ENCODE peak calls at places on chromosomes 2 and 18, in four cellular contexts. Q is IMR-90, W is upper lobe of right lung, K is HepG2. J is an unnamed sample. For H3K9me3, the result is how much of the 10 kb centered on the place peaks cover.

GRCh38 chr2:238914648-238915015 is 66.7 kb downstream of the TWIST2 start:
- ATAC-seq in Q (peak), K (no peak), W (no peak), J (no peak)

GRCh38 chr2:191213333-191213732 is 31.9 kb upstream of the MYO1B start:
- ATAC-seq in W (no peak), K (no peak), Q (no peak), J (no peak)

GRCh38 chr18:23570912-23571504 is 15.3 kb downstream of the NPC1 start:
- ATAC-seq in W (peak), K (no peak), Q (no peak), J (no peak)

GRCh38 chr2:176085861-176086771 is 2.4 kb upstream of the EVX2 start:
- ATAC-seq in Q (peak), K (peak), W (no peak), J (no peak)

GRCh38 chr2:240368746-240369724 is 66.4 kb upstream of the GPC1 start:
- ATAC-seq in K (peak), W (peak), Q (no peak), J (no peak)

GRCh38 chr2:230751062-230751461 is 38.4 kb downstream of the CAB39 start:
- ATAC-seq in K (no peak), Q (peak), W (no peak), J (no peak)

GRCh38 chr2:143830476-143830875 is 689.4 kb downstream of the ZEB2 start:
- ATAC-seq in Q (no peak), W (no peak), K (no peak), J (no peak)

GRCh38 chr2:62423235-62423634 is 82.8 kb downstream of the TMEM17 start:
- ATAC-seq in W (peak), K (peak), Q (no peak), J (no peak)

GRCh38 chr2:69535739-69536374 is 98.6 kb upstream of the NFU1 start:
- ATAC-seq in K (no peak), W (peak), Q (no peak), J (no peak)

GRCh38 chr2:237932731-237933131 is 34.1 kb upstream of the UBE2F start:
- ATAC-seq in Q (peak), K (no peak), W (no peak), J (peak)

GRCh38 chr2:226742346-226742745 is 57.3 kb downstream of the IRS1 start:
- ATAC-seq in K (no peak), W (peak), Q (no peak), J (peak)

GRCh38 chr2:73532381-73532780 is 109.8 kb downstream of the NAT8 start:
- ATAC-seq in Q (no peak), W (no peak), K (no peak), J (no peak)

GRCh38 chr2:73528688-73529087 is 113.5 kb downstream of the NAT8 start:
- ATAC-seq in Q (no peak), K (no peak), W (no peak), J (no peak)
- H3K9me3 ChIP-seq in Q (under half), K (under half), W (under half), J (under half)

DNA sequence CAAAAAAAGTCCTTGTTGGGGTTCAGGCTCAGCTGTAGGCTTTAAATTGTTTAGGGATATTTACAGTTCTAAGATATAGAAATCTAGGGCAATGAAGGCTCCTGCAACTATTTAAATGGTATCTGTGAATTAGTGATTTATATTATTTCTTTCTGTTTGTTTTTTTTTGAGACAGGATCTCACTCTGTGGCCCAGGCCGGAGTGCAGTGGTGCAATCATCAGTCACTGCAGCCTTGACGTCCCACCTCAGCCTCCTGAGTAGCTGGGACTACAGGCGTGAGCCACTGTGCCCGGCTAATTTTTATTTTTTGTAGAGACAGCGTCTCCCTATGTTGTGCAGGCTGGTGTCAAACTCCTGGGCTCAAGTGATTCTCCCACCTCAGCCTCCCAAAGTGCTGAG is 32.3 kb upstream of the NDUFV2 start:
- ATAC-seq in K (no peak), W (no peak), Q (no peak), J (no peak)
- TF ChIP-seq CTCF in K (no peak), W (no peak), Q (no peak), J (no peak)

GRCh38 chr2:95574506-95574905 is 17.3 kb upstream of the TRIM43 start:
- ATAC-seq in Q (no peak), K (no peak), W (no peak), J (no peak)
- H3K9me3 ChIP-seq in Q (under half), K (under half), W (under half), J (under half)

DNA sequence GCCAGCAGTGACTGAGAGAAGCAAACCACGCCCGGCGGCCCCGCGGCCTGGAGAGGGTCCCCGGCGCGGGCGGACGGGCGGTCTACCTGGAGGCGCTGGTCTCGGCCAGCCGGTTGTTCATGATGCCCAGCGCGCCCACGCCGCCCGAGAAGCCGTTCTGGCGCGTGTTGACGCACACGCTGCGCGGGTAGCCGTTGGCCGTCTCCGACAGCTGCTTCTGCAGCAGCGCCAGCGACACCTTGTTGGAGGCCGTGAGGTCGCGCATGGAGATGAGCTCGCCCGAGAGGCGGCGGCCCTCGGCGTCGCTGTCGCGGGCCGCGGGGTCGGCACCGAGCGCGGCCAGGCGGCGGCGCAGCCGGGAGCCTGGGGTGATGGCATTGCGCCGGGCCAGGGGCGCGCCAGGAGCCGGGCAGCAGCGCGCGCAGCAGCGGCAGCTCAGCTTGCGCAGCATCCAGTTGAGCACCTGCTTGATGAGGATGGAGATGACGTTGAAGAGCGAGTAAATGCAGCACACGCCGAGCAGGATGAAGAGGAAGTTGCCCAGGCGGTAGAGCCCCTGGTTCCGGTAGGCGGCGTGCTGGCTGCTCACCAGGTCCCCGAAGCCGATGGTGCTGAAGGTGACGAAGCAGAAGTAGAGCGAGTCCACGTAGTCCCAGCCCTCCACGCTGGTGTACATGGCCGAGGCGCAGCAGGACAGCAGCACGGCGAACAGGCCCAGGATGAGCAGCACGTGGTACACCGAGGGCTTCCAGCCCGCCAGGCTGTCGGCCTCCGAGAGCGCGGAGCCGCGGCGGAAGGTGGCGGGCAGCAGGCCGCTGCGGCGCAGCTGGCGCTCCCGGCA is 118.1 kb downstream of the MSH2 start:
- ATAC-seq in K (no peak), Q (peak), W (peak), J (peak)
- TF ChIP-seq CTCF in K (no peak), Q (peak), W (no peak), J (peak)

DNA sequence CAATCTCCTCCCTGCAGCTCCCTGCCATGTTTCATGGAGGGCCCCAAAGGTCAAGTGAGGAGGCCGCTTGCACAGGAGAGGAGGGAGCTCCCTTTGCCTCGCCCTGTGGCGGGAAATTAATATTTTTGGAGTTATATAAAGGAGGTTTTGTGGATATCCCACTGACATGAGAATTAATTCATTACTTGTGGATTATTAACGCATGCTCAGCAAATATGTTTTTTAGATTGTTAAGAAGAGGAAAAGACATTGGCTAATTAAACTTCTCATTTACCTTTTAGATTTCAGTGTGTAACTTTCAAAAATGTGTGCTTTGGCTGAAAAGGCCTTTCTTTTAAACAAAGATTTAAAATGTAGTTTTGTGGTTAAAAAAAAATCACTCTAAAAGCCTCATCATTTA is 474.0 kb downstream of the SOCS6 start:
- ATAC-seq in W (no peak), K (no peak), Q (no peak), J (no peak)
- H3K9me3 ChIP-seq in W (under half), K (under half), Q (under half), J (under half)

J was measured in gastroesophageal sphincter.